ENCODE peak calls at places on chromosomes 12 and 14, in nine cellular contexts. One of them, this sample, is unnamed.

GRCh38 chr14:75979071-75979571 is 2.7 kb downstream of the TGFB3 start:
- DNase-seq in iris pigment epithelial cell: peak
- DNase-seq in activated gamma-delta T cell treated with Interleukin-2 at 50 U/mL for 16 hours: no peak
- DNase-seq in NCI-H1436 treated with DMSO at 0.1 percent for 48 hours: no peak
- DNase-seq in activated T-cell treated with anti-CD3 and anti-CD28 coated beads, Interleukin-2, amount 50 U/mL, for 72 hours: peak
- DNase-seq in H54: no peak
- DNase-seq in stimulated activated CD4-positive, alpha-beta T cell treated with anti-CD3 and anti-CD28 coated beads, Interleukin-12 subunit alpha, Interleukin-12 subunit beta, amount 100 ng/mL, for 24 hours: no peak
- DNase-seq in cardiac muscle cell: peak
- DNase-seq in iPS-NIHi11: peak
- DNase-seq in this sample: peak

GRCh38 chr12:62859203-62859799 is 75.6 kb downstream of the PPM1H start:
- DNase-seq in iris pigment epithelial cell: no peak
- DNase-seq in activated gamma-delta T cell treated with Interleukin-2 at 50 U/mL for 16 hours: no peak
- DNase-seq in NCI-H1436 treated with DMSO at 0.1 percent for 48 hours: no peak
- DNase-seq in activated T-cell treated with anti-CD3 and anti-CD28 coated beads, Interleukin-2, amount 50 U/mL, for 72 hours: no peak
- DNase-seq in H54: no peak
- DNase-seq in stimulated activated CD4-positive, alpha-beta T cell treated with anti-CD3 and anti-CD28 coated beads, Interleukin-12 subunit alpha, Interleukin-12 subunit beta, amount 100 ng/mL, for 24 hours: no peak
- DNase-seq in cardiac muscle cell: no peak
- DNase-seq in iPS-NIHi11: no peak
- DNase-seq in this sample: no peak

GRCh38 chr12:103166949-103167348 is 209.5 kb downstream of the ASCL1 start:
- DNase-seq in iris pigment epithelial cell: no peak
- DNase-seq in activated gamma-delta T cell treated with Interleukin-2 at 50 U/mL for 16 hours: no peak
- DNase-seq in NCI-H1436 treated with DMSO at 0.1 percent for 48 hours: no peak
- DNase-seq in activated T-cell treated with anti-CD3 and anti-CD28 coated beads, Interleukin-2, amount 50 U/mL, for 72 hours: no peak
- DNase-seq in H54: no peak
- DNase-seq in stimulated activated CD4-positive, alpha-beta T cell treated with anti-CD3 and anti-CD28 coated beads, Interleukin-12 subunit alpha, Interleukin-12 subunit beta, amount 100 ng/mL, for 24 hours: no peak
- DNase-seq in cardiac muscle cell: no peak
- DNase-seq in iPS-NIHi11: no peak
- DNase-seq in this sample: no peak

GRCh38 chr12:22529281-22530060 is 14.9 kb downstream of the C2CD5 start:
- DNase-seq in iris pigment epithelial cell: peak
- DNase-seq in activated gamma-delta T cell treated with Interleukin-2 at 50 U/mL for 16 hours: no peak
- DNase-seq in NCI-H1436 treated with DMSO at 0.1 percent for 48 hours: peak
- DNase-seq in activated T-cell treated with anti-CD3 and anti-CD28 coated beads, Interleukin-2, amount 50 U/mL, for 72 hours: no peak
- DNase-seq in H54: no peak
- DNase-seq in stimulated activated CD4-positive, alpha-beta T cell treated with anti-CD3 and anti-CD28 coated beads, Interleukin-12 subunit alpha, Interleukin-12 subunit beta, amount 100 ng/mL, for 24 hours: no peak
- DNase-seq in cardiac muscle cell: no peak
- DNase-seq in iPS-NIHi11: peak
- DNase-seq in this sample: peak

GRCh38 chr14:46054526-46054925 is 597.1 kb downstream of the RPL10L start:
- DNase-seq in iris pigment epithelial cell: peak
- DNase-seq in activated gamma-delta T cell treated with Interleukin-2 at 50 U/mL for 16 hours: no peak
- DNase-seq in NCI-H1436 treated with DMSO at 0.1 percent for 48 hours: no peak
- DNase-seq in activated T-cell treated with anti-CD3 and anti-CD28 coated beads, Interleukin-2, amount 50 U/mL, for 72 hours: no peak
- DNase-seq in H54: no peak
- DNase-seq in stimulated activated CD4-positive, alpha-beta T cell treated with anti-CD3 and anti-CD28 coated beads, Interleukin-12 subunit alpha, Interleukin-12 subunit beta, amount 100 ng/mL, for 24 hours: no peak
- DNase-seq in cardiac muscle cell: no peak
- DNase-seq in iPS-NIHi11: no peak
- DNase-seq in this sample: peak

GRCh38 chr14:103762011-103762410 is 46.4 kb downstream of the ZFYVE21 start:
- DNase-seq in iris pigment epithelial cell: peak
- DNase-seq in activated gamma-delta T cell treated with Interleukin-2 at 50 U/mL for 16 hours: no peak
- DNase-seq in NCI-H1436 treated with DMSO at 0.1 percent for 48 hours: no peak
- DNase-seq in activated T-cell treated with anti-CD3 and anti-CD28 coated beads, Interleukin-2, amount 50 U/mL, for 72 hours: no peak
- DNase-seq in H54: no peak
- DNase-seq in stimulated activated CD4-positive, alpha-beta T cell treated with anti-CD3 and anti-CD28 coated beads, Interleukin-12 subunit alpha, Interleukin-12 subunit beta, amount 100 ng/mL, for 24 hours: no peak
- DNase-seq in cardiac muscle cell: no peak
- DNase-seq in iPS-NIHi11: no peak
- DNase-seq in this sample: no peak

GRCh38 chr12:8953773-8954402 is 4.4 kb upstream of the M6PR start:
- DNase-seq in iris pigment epithelial cell: no peak
- DNase-seq in activated gamma-delta T cell treated with Interleukin-2 at 50 U/mL for 16 hours: peak
- DNase-seq in NCI-H1436 treated with DMSO at 0.1 percent for 48 hours: no peak
- DNase-seq in activated T-cell treated with anti-CD3 and anti-CD28 coated beads, Interleukin-2, amount 50 U/mL, for 72 hours: no peak
- DNase-seq in H54: no peak
- DNase-seq in stimulated activated CD4-positive, alpha-beta T cell treated with anti-CD3 and anti-CD28 coated beads, Interleukin-12 subunit alpha, Interleukin-12 subunit beta, amount 100 ng/mL, for 24 hours: no peak
- DNase-seq in cardiac muscle cell: no peak
- DNase-seq in iPS-NIHi11: no peak
- DNase-seq in this sample: no peak

GRCh38 chr12:59972941-59973340 is 377.1 kb downstream of the SLC16A7 start:
- DNase-seq in iris pigment epithelial cell: peak
- DNase-seq in activated gamma-delta T cell treated with Interleukin-2 at 50 U/mL for 16 hours: no peak
- DNase-seq in NCI-H1436 treated with DMSO at 0.1 percent for 48 hours: no peak
- DNase-seq in activated T-cell treated with anti-CD3 and anti-CD28 coated beads, Interleukin-2, amount 50 U/mL, for 72 hours: no peak
- DNase-seq in H54: no peak
- DNase-seq in stimulated activated CD4-positive, alpha-beta T cell treated with anti-CD3 and anti-CD28 coated beads, Interleukin-12 subunit alpha, Interleukin-12 subunit beta, amount 100 ng/mL, for 24 hours: no peak
- DNase-seq in cardiac muscle cell: no peak
- DNase-seq in iPS-NIHi11: no peak
- DNase-seq in this sample: peak

GRCh38 chr14:92754956-92755355 is 6.5 kb upstream of the LGMN start:
- DNase-seq in iris pigment epithelial cell: no peak
- DNase-seq in activated gamma-delta T cell treated with Interleukin-2 at 50 U/mL for 16 hours: no peak
- DNase-seq in NCI-H1436 treated with DMSO at 0.1 percent for 48 hours: no peak
- DNase-seq in activated T-cell treated with anti-CD3 and anti-CD28 coated beads, Interleukin-2, amount 50 U/mL, for 72 hours: no peak
- DNase-seq in H54: no peak
- DNase-seq in stimulated activated CD4-positive, alpha-beta T cell treated with anti-CD3 and anti-CD28 coated beads, Interleukin-12 subunit alpha, Interleukin-12 subunit beta, amount 100 ng/mL, for 24 hours: no peak
- DNase-seq in cardiac muscle cell: no peak
- DNase-seq in iPS-NIHi11: no peak
- DNase-seq in this sample: no peak

GRCh38 chr14:72678360-72678759 is 215.5 kb downstream of the DPF3 start:
- DNase-seq in iris pigment epithelial cell: peak
- DNase-seq in activated gamma-delta T cell treated with Interleukin-2 at 50 U/mL for 16 hours: no peak
- DNase-seq in NCI-H1436 treated with DMSO at 0.1 percent for 48 hours: no peak
- DNase-seq in activated T-cell treated with anti-CD3 and anti-CD28 coated beads, Interleukin-2, amount 50 U/mL, for 72 hours: no peak
- DNase-seq in H54: peak
- DNase-seq in stimulated activated CD4-positive, alpha-beta T cell treated with anti-CD3 and anti-CD28 coated beads, Interleukin-12 subunit alpha, Interleukin-12 subunit beta, amount 100 ng/mL, for 24 hours: no peak
- DNase-seq in cardiac muscle cell: no peak
- DNase-seq in iPS-NIHi11: no peak
- DNase-seq in this sample: peak

GRCh38 chr12:129771238-129771637 is 132.6 kb downstream of the TMEM132D start:
- DNase-seq in iris pigment epithelial cell: no peak
- DNase-seq in activated gamma-delta T cell treated with Interleukin-2 at 50 U/mL for 16 hours: no peak
- DNase-seq in NCI-H1436 treated with DMSO at 0.1 percent for 48 hours: peak
- DNase-seq in activated T-cell treated with anti-CD3 and anti-CD28 coated beads, Interleukin-2, amount 50 U/mL, for 72 hours: no peak
- DNase-seq in H54: no peak
- DNase-seq in stimulated activated CD4-positive, alpha-beta T cell treated with anti-CD3 and anti-CD28 coated beads, Interleukin-12 subunit alpha, Interleukin-12 subunit beta, amount 100 ng/mL, for 24 hours: no peak
- DNase-seq in cardiac muscle cell: no peak
- DNase-seq in iPS-NIHi11: peak
- DNase-seq in this sample: no peak

GRCh38 chr12:93514853-93515252 is 47.5 kb downstream of the MRPL42 start:
- DNase-seq in iris pigment epithelial cell: peak
- DNase-seq in activated gamma-delta T cell treated with Interleukin-2 at 50 U/mL for 16 hours: no peak
- DNase-seq in NCI-H1436 treated with DMSO at 0.1 percent for 48 hours: no peak
- DNase-seq in activated T-cell treated with anti-CD3 and anti-CD28 coated beads, Interleukin-2, amount 50 U/mL, for 72 hours: no peak
- DNase-seq in H54: peak
- DNase-seq in stimulated activated CD4-positive, alpha-beta T cell treated with anti-CD3 and anti-CD28 coated beads, Interleukin-12 subunit alpha, Interleukin-12 subunit beta, amount 100 ng/mL, for 24 hours: no peak
- DNase-seq in cardiac muscle cell: no peak
- DNase-seq in iPS-NIHi11: no peak
- DNase-seq in this sample: peak

GRCh38 chr14:22627506-22628263 is 16.5 kb downstream of the OR6J1 start:
- DNase-seq in iris pigment epithelial cell: no peak
- DNase-seq in activated gamma-delta T cell treated with Interleukin-2 at 50 U/mL for 16 hours: no peak
- DNase-seq in NCI-H1436 treated with DMSO at 0.1 percent for 48 hours: no peak
- DNase-seq in activated T-cell treated with anti-CD3 and anti-CD28 coated beads, Interleukin-2, amount 50 U/mL, for 72 hours: no peak
- DNase-seq in H54: no peak
- DNase-seq in stimulated activated CD4-positive, alpha-beta T cell treated with anti-CD3 and anti-CD28 coated beads, Interleukin-12 subunit alpha, Interleukin-12 subunit beta, amount 100 ng/mL, for 24 hours: no peak
- DNase-seq in cardiac muscle cell: no peak
- DNase-seq in iPS-NIHi11: no peak
- DNase-seq in this sample: no peak

GRCh38 chr14:105051182-105052109 is 13.8 kb downstream of the GPR132 start:
- DNase-seq in iris pigment epithelial cell: no peak
- DNase-seq in activated gamma-delta T cell treated with Interleukin-2 at 50 U/mL for 16 hours: no peak
- DNase-seq in NCI-H1436 treated with DMSO at 0.1 percent for 48 hours: no peak
- DNase-seq in activated T-cell treated with anti-CD3 and anti-CD28 coated beads, Interleukin-2, amount 50 U/mL, for 72 hours: no peak
- DNase-seq in H54: no peak
- DNase-seq in stimulated activated CD4-positive, alpha-beta T cell treated with anti-CD3 and anti-CD28 coated beads, Interleukin-12 subunit alpha, Interleukin-12 subunit beta, amount 100 ng/mL, for 24 hours: no peak
- DNase-seq in cardiac muscle cell: no peak
- DNase-seq in iPS-NIHi11: no peak
- DNase-seq in this sample: no peak

GRCh38 chr12:64733857-64734256 is 25.3 kb downstream of the GNS start:
- DNase-seq in iris pigment epithelial cell: no peak
- DNase-seq in activated gamma-delta T cell treated with Interleukin-2 at 50 U/mL for 16 hours: no peak
- DNase-seq in NCI-H1436 treated with DMSO at 0.1 percent for 48 hours: no peak
- DNase-seq in activated T-cell treated with anti-CD3 and anti-CD28 coated beads, Interleukin-2, amount 50 U/mL, for 72 hours: no peak
- DNase-seq in H54: peak
- DNase-seq in stimulated activated CD4-positive, alpha-beta T cell treated with anti-CD3 and anti-CD28 coated beads, Interleukin-12 subunit alpha, Interleukin-12 subunit beta, amount 100 ng/mL, for 24 hours: no peak
- DNase-seq in cardiac muscle cell: peak
- DNase-seq in iPS-NIHi11: peak
- DNase-seq in this sample: no peak

GRCh38 chr14:94143239-94143638 is 13.8 kb upstream of the IFI27L2 start:
- DNase-seq in iris pigment epithelial cell: no peak
- DNase-seq in activated gamma-delta T cell treated with Interleukin-2 at 50 U/mL for 16 hours: no peak
- DNase-seq in NCI-H1436 treated with DMSO at 0.1 percent for 48 hours: no peak
- DNase-seq in activated T-cell treated with anti-CD3 and anti-CD28 coated beads, Interleukin-2, amount 50 U/mL, for 72 hours: peak
- DNase-seq in H54: no peak
- DNase-seq in stimulated activated CD4-positive, alpha-beta T cell treated with anti-CD3 and anti-CD28 coated beads, Interleukin-12 subunit alpha, Interleukin-12 subunit beta, amount 100 ng/mL, for 24 hours: no peak
- DNase-seq in cardiac muscle cell: peak
- DNase-seq in iPS-NIHi11: peak
- DNase-seq in this sample: no peak

This sample was measured in fibroblast of the aortic adventitia.